ENCODE peak calls at places on chromosome 20, in eight cellular contexts. G is HL-60; A is heart right ventricle; L is bronchial epithelial cell; O is right atrium auricular region; Y is type B pancreatic cell; W is CD8-positive, alpha-beta T cell; X is HFF-Myc. C is an unnamed sample.

GRCh38 chr20:10060223-10060622 is 25.4 kb downstream of the ANKEF1 start:
- DNase-seq in G (no peak), A (no peak), L (no peak), O (no peak), Y (no peak), W (no peak), X (no peak), C (no peak)

GRCh38 chr20:44033344-44033743 is 118.7 kb downstream of the TOX2 start:
- DNase-seq in G (no peak), A (no peak), L (no peak), O (no peak), Y (no peak), W (no peak), X (no peak), C (no peak)

GRCh38 chr20:11270566-11270965 is 596.8 kb upstream of the JAG1 start:
- DNase-seq in G (no peak), A (no peak), L (peak; percentile 29), O (no peak), Y (no peak), W (no peak), X (no peak), C (no peak)

GRCh38 chr20:12982098-12982497 is 26.7 kb upstream of the SPTLC3 start:
- DNase-seq in G (no peak), A (no peak), L (no peak), O (no peak), Y (no peak), W (no peak), X (no peak), C (no peak)

GRCh38 chr20:63750807-63751470 is 11.4 kb downstream of the SLC2A4RG start:
- DNase-seq in G (no peak), A (no peak), L (no peak), O (no peak), Y (no peak), W (peak; percentile 69), X (no peak), C (no peak)

GRCh38 chr20:34088871-34089479 is 23.1 kb downstream of the EIF2S2 start:
- DNase-seq in G (no peak), A (no peak), L (no peak), O (no peak), Y (no peak), W (no peak), X (no peak), C (no peak)

GRCh38 chr20:17762873-17763557 is 63.2 kb downstream of the BANF2 start:
- DNase-seq in G (no peak), A (no peak), L (peak; percentile 45), O (no peak), Y (no peak), W (no peak), X (no peak), C (no peak)

GRCh38 chr20:17610566-17611289 is 40.9 kb downstream of the DSTN start:
- DNase-seq in G (no peak), A (no peak), L (no peak), O (peak; percentile 59), Y (no peak), W (peak; percentile 57), X (no peak), C (no peak)

GRCh38 chr20:50844430-50845100 is 49.7 kb downstream of the BCAS4 start:
- DNase-seq in G (no peak), A (no peak), L (peak; percentile 99), O (no peak), Y (no peak), W (peak; percentile 43), X (no peak), C (peak; percentile 28)

GRCh38 chr20:43304598-43304997 is 114.9 kb upstream of the PTPRT start:
- DNase-seq in G (no peak), A (no peak), L (no peak), O (no peak), Y (no peak), W (no peak), X (no peak), C (no peak)

GRCh38 chr20:18284805-18285533 is 3.4 kb upstream of the ZNF133 start:
- DNase-seq in G (no peak), A (no peak), L (no peak), O (no peak), Y (no peak), W (no peak), X (no peak), C (no peak)

GRCh38 chr20:34945315-34946077 is 10.1 kb downstream of the GSS start:
- DNase-seq in G (no peak), A (no peak), L (peak; percentile 49), O (no peak), Y (no peak), W (no peak), X (no peak), C (no peak)

GRCh38 chr20:1669304-1669703 is 11.7 kb upstream of the SIRPG start:
- DNase-seq in G (no peak), A (peak; percentile 31), L (no peak), O (no peak), Y (no peak), W (no peak), X (no peak), C (no peak)

GRCh38 chr20:51505566-51505965 is 37.0 kb downstream of the NFATC2 start:
- DNase-seq in G (no peak), A (no peak), L (no peak), O (no peak), Y (no peak), W (no peak), X (no peak), C (no peak)

GRCh38 chr20:25273541-25274358 is 25.9 kb downstream of the PYGB start:
- DNase-seq in G (no peak), A (peak; percentile 3), L (no peak), O (no peak), Y (no peak), W (no peak), X (no peak), C (peak; percentile 4)

GRCh38 chr20:40563296-40563950 is 125.6 kb downstream of the MAFB start:
- DNase-seq in G (no peak), A (no peak), L (peak; percentile 83), O (no peak), Y (peak; percentile 74), W (no peak), X (no peak), C (no peak)

GRCh38 chr20:50588034-50588736 is 78.0 kb downstream of the PTPN1 start:
- DNase-seq in G (peak; percentile 67), A (peak; percentile 49), L (peak; percentile 44), O (peak; percentile 66), Y (no peak), W (peak; percentile 81), X (no peak), C (peak; percentile 63)

GRCh38 chr20:23366384-23366783 is 4.4 kb downstream of the GZF1 start:
- DNase-seq in G (no peak), A (no peak), L (peak; percentile 76), O (no peak), Y (no peak), W (no peak), X (no peak), C (no peak)

GRCh38 chr20:36881888-36882287 is 6.0 kb downstream of the TLDC2 start:
- DNase-seq in G (no peak), A (no peak), L (peak; percentile 71), O (no peak), Y (no peak), W (no peak), X (no peak), C (no peak)

GRCh38 chr20:57501461-57502330 is 23.2 kb downstream of the CTCFL start:
- DNase-seq in G (no peak), A (no peak), L (no peak), O (no peak), Y (no peak), W (no peak), X (no peak), C (no peak)

GRCh38 chr20:64081620-64081964 is 1.7 kb downstream of the OPRL1 start:
- DNase-seq in G (no peak), A (no peak), L (no peak), O (no peak), Y (no peak), W (no peak), X (no peak), C (no peak)

GRCh38 chr20:35303735-35304431 is 11.7 kb upstream of the FAM83C start:
- DNase-seq in G (peak; percentile 91), A (peak; percentile 76), L (peak; percentile 86), O (peak; percentile 89), Y (peak; percentile 85), W (peak; percentile 85), X (peak; percentile 86), C (peak; percentile 57)

GRCh38 chr20:34711813-34712430 is 7.8 kb downstream of the TP53INP2 start:
- DNase-seq in G (no peak), A (no peak), L (no peak), O (no peak), Y (no peak), W (no peak), X (no peak), C (no peak)

DNA sequence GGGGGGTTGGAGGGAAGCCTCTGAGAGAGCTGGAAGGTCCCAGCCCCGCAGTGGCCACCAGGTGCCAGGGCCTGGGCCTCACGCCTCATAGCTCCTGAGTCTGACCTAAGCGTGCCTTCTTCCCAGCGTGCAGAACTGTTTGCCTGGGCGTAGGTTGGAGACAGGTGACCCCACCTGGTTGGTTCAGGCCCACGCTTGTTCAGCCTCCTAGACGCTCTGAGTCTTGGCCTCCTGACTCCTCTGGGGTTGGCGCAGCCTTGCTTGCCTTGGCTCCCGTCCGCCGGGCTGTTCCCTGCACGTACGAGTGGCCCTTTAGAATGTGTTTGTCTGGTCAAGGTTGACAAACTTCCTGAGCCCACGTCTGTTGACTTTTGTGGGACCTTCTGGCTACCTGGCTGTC is 70.8 kb downstream of the EYA2 start:
- DNase-seq in G (no peak), A (no peak), L (peak; percentile 84), O (no peak), Y (no peak), W (no peak), X (no peak), C (no peak)
- TF ChIP-seq CTCF in G (no peak), A (no peak), L (no peak), O (no peak), Y (no peak), W (no peak), X (no peak), C (no peak)

GRCh38 chr20:8389381-8390368 is 257.6 kb downstream of the PLCB1 start:
- DNase-seq in G (no peak), A (no peak), L (peak; percentile 29), O (no peak), Y (no peak), W (no peak), X (peak; percentile 33), C (no peak)
- TF ChIP-seq CTCF in G (no peak), A (peak; percentile 58), L (peak; percentile 19), O (peak; percentile 73), Y (peak; percentile 86), W (peak; percentile 74), X (no peak), C (peak; percentile 39)

GRCh38 chr20:4449977-4450715 is 271.6 kb upstream of the PRND start:
- DNase-seq in G (no peak), A (no peak), L (peak; percentile 57), O (no peak), Y (no peak), W (no peak), X (no peak), C (no peak)
- TF ChIP-seq CTCF in G (no peak), A (no peak), L (peak; percentile 29), O (peak; percentile 22), Y (peak; percentile 62), W (no peak), X (peak; percentile 29), C (no peak)

DNA sequence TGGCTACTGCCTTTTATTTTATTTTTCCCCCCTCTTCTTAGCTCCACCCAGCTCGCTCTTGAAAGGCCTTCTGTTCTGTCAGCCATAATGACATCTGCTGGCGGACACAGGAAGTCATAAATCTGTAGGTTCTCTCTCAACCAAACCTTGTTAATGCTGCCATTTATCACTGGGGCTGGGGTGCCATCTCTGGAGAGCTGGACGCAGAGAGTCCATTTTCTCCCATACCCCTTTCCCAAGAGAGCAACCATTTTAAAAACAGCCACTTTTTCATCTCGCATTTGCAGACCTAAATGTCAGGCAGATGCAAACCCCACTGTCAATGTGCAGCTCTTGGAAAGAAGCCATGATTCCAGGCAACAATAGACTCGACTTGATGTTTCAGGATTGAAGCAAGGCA is 13.0 kb upstream of the TSHZ2 start:
- DNase-seq in G (no peak), A (no peak), L (peak; percentile 45), O (no peak), Y (no peak), W (no peak), X (no peak), C (no peak)
- TF ChIP-seq CTCF in G (no peak), A (no peak), L (peak; percentile 39), O (no peak), Y (no peak), W (no peak), X (no peak), C (no peak)

C was measured in activated B cell treated with CpG ODN at 0.5 μM for 24 hours.